ENCODE peak calls at places on chromosomes 4 and X, in six cellular contexts. M is foreskin fibroblast, V is stomach, R is right lobe of liver, H is DND-41, A is upper lobe of right lung. F is an unnamed sample.

GRCh38 chr4:82785248-82786003 is 13.2 kb downstream of the SCD5 start:
- DNase-seq in R (no peak), V (no peak), A (no peak), H (no peak), M (peak), F (peak)

GRCh38 chrX:50768801-50769200 is 45.2 kb downstream of the SHROOM4 start:
- DNase-seq in V (no peak), H (no peak), M (no peak), R (no peak), A (no peak), F (no peak)

GRCh38 chr4:16893141-16893571 is 5.3 kb downstream of the LDB2 start:
- DNase-seq in M (no peak), A (no peak), R (no peak), V (no peak), H (no peak), F (no peak)

GRCh38 chr4:42015438-42015837 is 25.1 kb downstream of the SLC30A9 start:
- DNase-seq in M (no peak), V (no peak), A (no peak), R (no peak), H (no peak), F (no peak)

GRCh38 chrX:23621621-23622265 is 45.5 kb upstream of the PRDX4 start:
- DNase-seq in H (no peak), A (no peak), M (no peak), V (no peak), R (no peak), F (no peak)

GRCh38 chrX:104420907-104421306 is 145.1 kb upstream of the IL1RAPL2 start:
- DNase-seq in A (no peak), V (no peak), M (no peak), R (no peak), H (no peak), F (no peak)

GRCh38 chr4:82124365-82124764 is 249.4 kb downstream of the HNRNPD start:
- DNase-seq in A (no peak), H (no peak), V (no peak), M (no peak), R (no peak), F (no peak)

GRCh38 chr4:166091914-166092510 is 219.0 kb downstream of the TLL1 start:
- DNase-seq in H (no peak), V (no peak), M (peak), A (no peak), R (no peak), F (peak)

GRCh38 chr4:106444557-106444956 is 76.0 kb upstream of the GIMD1 start:
- DNase-seq in H (no peak), V (no peak), M (peak), A (no peak), R (no peak), F (peak)

GRCh38 chr4:26999689-27000088 is 139.0 kb downstream of the STIM2 start:
- DNase-seq in M (no peak), H (no peak), R (no peak), A (no peak), V (no peak), F (no peak)

GRCh38 chr4:147901388-147901787 is 169.5 kb downstream of the ARHGAP10 start:
- DNase-seq in R (no peak), V (no peak), M (no peak), A (no peak), H (no peak), F (no peak)

GRCh38 chr4:82362565-82362964 is 11.2 kb downstream of the HNRNPD start:
- DNase-seq in A (no peak), M (no peak), R (no peak), V (no peak), H (no peak), F (no peak)

GRCh38 chrX:1491851-1492349 is 39.2 kb upstream of the ASMTL start:
- DNase-seq in R (peak), H (peak), M (no peak), V (no peak), A (peak), F (no peak)

GRCh38 chrX:19724409-19724808 is 163.0 kb downstream of the SH3KBP1 start:
- DNase-seq in M (no peak), R (no peak), V (no peak), H (no peak), A (no peak), F (no peak)

GRCh38 chrX:140477987-140478386 is 26.9 kb downstream of the SOX3 start:
- DNase-seq in V (no peak), M (no peak), R (no peak), H (no peak), A (no peak), F (no peak)

GRCh38 chr4:158599150-158599549 is 72.5 kb downstream of the C4orf46 start:
- DNase-seq in M (peak), V (no peak), R (no peak), A (no peak), H (no peak), F (no peak)

GRCh38 chr4:80202784-80203553 is 5.7 kb downstream of the PRDM8 start:
- DNase-seq in V (no peak), R (peak), H (no peak), M (no peak), A (peak), F (no peak)

GRCh38 chr4:7647932-7648812 is 213.4 kb upstream of the PSAPL1 start:
- DNase-seq in M (peak), A (peak), V (no peak), R (peak), H (no peak), F (peak)

GRCh38 chr4:7646384-7647061 is 211.8 kb upstream of the PSAPL1 start:
- DNase-seq in M (peak), R (no peak), H (no peak), A (no peak), V (no peak), F (no peak)

GRCh38 chr4:7645158-7645557 is 210.4 kb upstream of the PSAPL1 start:
- DNase-seq in A (no peak), H (no peak), V (no peak), R (no peak), M (no peak), F (no peak)

GRCh38 chr4:7647211-7647931 is 212.6 kb upstream of the PSAPL1 start:
- DNase-seq in A (no peak), V (no peak), R (no peak), H (no peak), M (no peak), F (no peak)

GRCh38 chr4:7645956-7646355 is 211.2 kb upstream of the PSAPL1 start:
- DNase-seq in V (no peak), A (no peak), R (no peak), M (no peak), H (no peak), F (no peak)
- H3K4me3 ChIP-seq in V (no peak), A (no peak), R (no peak), M (no peak), H (no peak), F (no peak)

GRCh38 chr4:52051615-52052474 is 741 bp downstream of the SPATA18 start:
- DNase-seq in M (peak), R (peak), H (no peak), V (peak), A (peak), F (peak)

GRCh38 chr4:52051213-52051614 is at the start of gene SPATA18:
- DNase-seq in H (no peak), A (peak), M (peak), V (peak), R (peak), F (no peak)

GRCh38 chr4:52057196-52057595 is 6.1 kb downstream of the SPATA18 start:
- DNase-seq in M (no peak), V (no peak), R (no peak), H (no peak), A (no peak), F (no peak)

GRCh38 chr4:52054254-52054653 is 3.1 kb downstream of the SPATA18 start:
- DNase-seq in A (no peak), V (no peak), M (no peak), H (no peak), R (no peak), F (no peak)

DNA sequence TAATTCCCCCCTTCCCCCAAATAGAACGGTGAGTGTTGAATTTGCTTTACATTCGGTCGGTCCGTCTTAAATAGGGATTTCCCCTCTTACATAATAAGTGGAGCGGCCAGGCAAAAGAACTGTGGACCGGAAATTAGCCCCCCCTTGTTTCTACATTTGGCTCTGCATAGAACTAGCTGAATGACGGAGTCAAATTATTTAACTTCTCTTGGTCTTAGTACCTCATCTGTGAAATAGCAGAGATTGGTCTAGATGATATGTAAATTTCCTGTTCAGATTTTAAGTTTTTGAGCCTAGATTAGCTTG is 1.3 kb downstream of the SPATA18 start:
- DNase-seq in V (no peak), A (no peak), R (no peak), H (no peak), M (no peak), F (no peak)
- H3K4me3 ChIP-seq in V (peak), A (peak), R (peak), H (no peak), M (peak), F (peak)

DNA sequence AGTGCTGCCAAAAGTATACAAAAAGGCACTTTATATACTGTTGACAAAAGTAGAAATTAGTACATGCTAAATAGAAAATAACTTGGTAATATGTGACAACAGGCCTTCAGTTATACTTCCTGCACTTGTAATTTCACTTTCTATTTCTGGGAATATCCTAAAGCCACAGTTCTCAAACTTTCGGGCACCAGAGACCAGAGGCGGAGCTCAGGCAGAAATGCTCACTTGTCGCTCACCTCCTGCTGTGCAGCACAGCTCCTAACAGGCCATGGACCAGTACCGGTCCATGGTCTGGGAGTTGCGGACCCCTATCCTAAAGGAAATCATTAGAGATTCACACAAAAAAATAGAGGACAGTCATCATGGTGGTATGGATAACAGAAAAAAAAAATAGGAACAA is 25.7 kb downstream of the ACSL4 start:
- DNase-seq in M (no peak), H (peak), R (no peak), V (no peak), A (no peak), F (no peak)
- H3K4me3 ChIP-seq in M (no peak), H (no peak), R (no peak), V (no peak), A (no peak), F (no peak)

DNA sequence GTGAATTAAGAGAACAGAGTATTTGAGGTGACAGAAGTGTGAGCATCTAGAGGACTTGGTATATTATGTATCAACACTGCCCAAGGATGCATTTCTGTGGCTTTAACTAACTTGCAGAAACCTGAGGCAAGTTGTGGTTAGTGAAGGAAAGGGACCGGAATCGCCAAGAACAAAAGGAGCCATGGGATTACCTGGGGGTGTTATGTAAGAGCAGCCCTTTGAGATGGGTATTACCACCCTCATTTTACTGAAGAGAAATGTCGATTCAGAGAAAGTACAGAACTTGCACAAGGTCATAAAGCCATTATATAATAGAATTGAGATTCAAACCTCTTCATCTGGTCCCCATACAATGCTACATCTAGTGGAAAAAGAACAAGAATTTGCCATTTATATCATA is 14.3 kb downstream of the TENM3 start:
- DNase-seq in R (no peak), M (no peak), A (no peak), V (no peak), H (no peak), F (no peak)
- H3K4me3 ChIP-seq in R (no peak), M (no peak), A (no peak), V (no peak), H (no peak), F (no peak)

DNA sequence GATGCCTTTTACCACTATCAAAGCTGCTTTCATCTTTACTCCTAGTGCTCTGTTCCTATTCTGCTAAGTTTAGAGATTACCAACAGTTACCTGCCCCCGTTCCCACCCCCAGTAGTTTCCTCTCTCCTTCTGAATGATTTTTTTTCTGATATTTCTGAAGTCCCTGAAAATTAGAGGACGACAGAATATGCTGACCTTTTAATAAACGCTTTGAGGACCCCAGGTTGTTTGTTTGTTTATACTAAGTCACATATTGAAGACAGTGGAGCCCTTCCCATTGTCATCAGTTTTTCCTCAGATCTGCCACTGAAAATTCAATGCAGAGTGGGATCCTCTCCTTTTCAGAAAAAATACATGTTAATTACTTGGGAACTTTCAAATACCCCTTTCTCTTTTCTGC is 1039.3 kb upstream of the AGA start:
- DNase-seq in H (no peak), R (no peak), A (no peak), V (no peak), M (no peak), F (no peak)
- H3K4me3 ChIP-seq in H (no peak), R (no peak), A (no peak), V (no peak), M (no peak), F (no peak)

DNA sequence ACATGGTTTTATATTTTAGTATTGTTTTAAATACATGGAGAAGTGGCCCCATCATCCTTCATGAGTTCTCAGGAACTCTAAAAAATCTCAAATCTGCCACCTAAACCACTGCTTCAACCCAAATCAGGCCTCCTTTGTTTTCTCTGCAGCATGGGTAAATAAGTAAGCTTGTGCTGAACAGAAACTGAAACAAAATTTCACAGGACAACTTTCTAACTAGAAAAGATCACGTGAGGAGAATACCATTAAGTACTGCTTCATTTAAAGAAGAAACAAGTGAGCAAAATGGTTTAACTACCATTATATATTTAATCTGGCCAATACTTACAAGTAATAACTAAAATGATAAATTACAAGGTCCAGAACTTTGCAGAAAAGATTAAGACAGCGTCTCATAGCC is 2.5 kb downstream of the ARAP2 start:
- DNase-seq in M (no peak), R (no peak), H (peak), V (no peak), A (no peak), F (no peak)
- H3K4me3 ChIP-seq in M (no peak), R (peak), H (peak), V (peak), A (peak), F (no peak)

GRCh38 chr4:150078041-150078995 is at the start of gene DCLK2:
- DNase-seq in M (peak), R (peak), V (peak), A (peak), H (no peak), F (no peak)
- H3K4me3 ChIP-seq in M (peak), R (peak), V (peak), A (peak), H (no peak), F (peak)

F was measured in HFF-Myc.